ENCODE peak calls at places on chromosomes 11 and 22, in ten cellular contexts. One of them, this sample, is unnamed.

GRCh38 chr11:61056566-61056965 is 45.7 kb upstream of the CD5 start:
- DNase-seq in sigmoid colon: peak
- DNase-seq in HCT116: no peak
- DNase-seq in stimulated activated CD4-positive, alpha-beta T cell treated with anti-CD3 and anti-CD28 coated beads, Interleukin-1b, Interleukin-23, amount 100 ng/mL, for 24 hours: no peak
- DNase-seq in substantia nigra: no peak
- DNase-seq in endothelial cell: no peak
- DNase-seq in kidney glomerular epithelial cell: no peak
- DNase-seq in ecto neural progenitor cell: no peak
- DNase-seq in breast epithelium: no peak
- DNase-seq in colonic mucosa: no peak
- DNase-seq in this sample: no peak

GRCh38 chr22:20052309-20053250 is 27.5 kb upstream of the DGCR8 start:
- DNase-seq in endothelial cell: no peak
- DNase-seq in colonic mucosa: peak
- DNase-seq in stimulated activated CD4-positive, alpha-beta T cell treated with anti-CD3 and anti-CD28 coated beads, Interleukin-1b, Interleukin-23, amount 100 ng/mL, for 24 hours: no peak
- DNase-seq in breast epithelium: no peak
- DNase-seq in HCT116: no peak
- DNase-seq in sigmoid colon: no peak
- DNase-seq in kidney glomerular epithelial cell: no peak
- DNase-seq in substantia nigra: no peak
- DNase-seq in ecto neural progenitor cell: no peak
- DNase-seq in this sample: no peak

GRCh38 chr11:9574556-9574805 is 1.0 kb downstream of the WEE1 start:
- DNase-seq in breast epithelium: no peak
- DNase-seq in substantia nigra: no peak
- DNase-seq in endothelial cell: peak
- DNase-seq in kidney glomerular epithelial cell: no peak
- DNase-seq in colonic mucosa: no peak
- DNase-seq in HCT116: no peak
- DNase-seq in stimulated activated CD4-positive, alpha-beta T cell treated with anti-CD3 and anti-CD28 coated beads, Interleukin-1b, Interleukin-23, amount 100 ng/mL, for 24 hours: no peak
- DNase-seq in sigmoid colon: no peak
- DNase-seq in ecto neural progenitor cell: peak
- DNase-seq in this sample: no peak

GRCh38 chr22:36197601-36198146 is 3.9 kb downstream of the APOL4 start:
- DNase-seq in sigmoid colon: no peak
- DNase-seq in kidney glomerular epithelial cell: no peak
- DNase-seq in endothelial cell: peak
- DNase-seq in colonic mucosa: no peak
- DNase-seq in stimulated activated CD4-positive, alpha-beta T cell treated with anti-CD3 and anti-CD28 coated beads, Interleukin-1b, Interleukin-23, amount 100 ng/mL, for 24 hours: no peak
- DNase-seq in breast epithelium: no peak
- DNase-seq in HCT116: no peak
- DNase-seq in substantia nigra: no peak
- DNase-seq in ecto neural progenitor cell: peak
- DNase-seq in this sample: no peak

GRCh38 chr11:114279778-114280532 is 16.2 kb upstream of the NNMT start:
- DNase-seq in colonic mucosa: no peak
- DNase-seq in breast epithelium: no peak
- DNase-seq in stimulated activated CD4-positive, alpha-beta T cell treated with anti-CD3 and anti-CD28 coated beads, Interleukin-1b, Interleukin-23, amount 100 ng/mL, for 24 hours: no peak
- DNase-seq in endothelial cell: no peak
- DNase-seq in HCT116: no peak
- DNase-seq in sigmoid colon: no peak
- DNase-seq in ecto neural progenitor cell: peak
- DNase-seq in kidney glomerular epithelial cell: no peak
- DNase-seq in substantia nigra: no peak
- DNase-seq in this sample: peak

GRCh38 chr22:45930324-45930723 is 46.6 kb downstream of the WNT7B start:
- DNase-seq in substantia nigra: no peak
- DNase-seq in HCT116: no peak
- DNase-seq in kidney glomerular epithelial cell: no peak
- DNase-seq in endothelial cell: no peak
- DNase-seq in sigmoid colon: no peak
- DNase-seq in breast epithelium: peak
- DNase-seq in stimulated activated CD4-positive, alpha-beta T cell treated with anti-CD3 and anti-CD28 coated beads, Interleukin-1b, Interleukin-23, amount 100 ng/mL, for 24 hours: no peak
- DNase-seq in colonic mucosa: no peak
- DNase-seq in ecto neural progenitor cell: no peak
- DNase-seq in this sample: no peak

GRCh38 chr22:42056757-42057511 is 13.7 kb downstream of the NAGA start:
- DNase-seq in ecto neural progenitor cell: no peak
- DNase-seq in breast epithelium: no peak
- DNase-seq in sigmoid colon: no peak
- DNase-seq in endothelial cell: no peak
- DNase-seq in stimulated activated CD4-positive, alpha-beta T cell treated with anti-CD3 and anti-CD28 coated beads, Interleukin-1b, Interleukin-23, amount 100 ng/mL, for 24 hours: no peak
- DNase-seq in colonic mucosa: no peak
- DNase-seq in HCT116: no peak
- DNase-seq in kidney glomerular epithelial cell: no peak
- DNase-seq in substantia nigra: no peak
- DNase-seq in this sample: no peak

GRCh38 chr11:132289590-132290256 is 919.3 kb downstream of the NTM start:
- DNase-seq in endothelial cell: peak
- DNase-seq in breast epithelium: no peak
- DNase-seq in kidney glomerular epithelial cell: no peak
- DNase-seq in colonic mucosa: no peak
- DNase-seq in HCT116: no peak
- DNase-seq in substantia nigra: no peak
- DNase-seq in stimulated activated CD4-positive, alpha-beta T cell treated with anti-CD3 and anti-CD28 coated beads, Interleukin-1b, Interleukin-23, amount 100 ng/mL, for 24 hours: no peak
- DNase-seq in ecto neural progenitor cell: no peak
- DNase-seq in sigmoid colon: no peak
- DNase-seq in this sample: no peak

GRCh38 chr11:103528596-103528995 is 419.4 kb downstream of the DYNC2H1 start:
- DNase-seq in HCT116: no peak
- DNase-seq in stimulated activated CD4-positive, alpha-beta T cell treated with anti-CD3 and anti-CD28 coated beads, Interleukin-1b, Interleukin-23, amount 100 ng/mL, for 24 hours: no peak
- DNase-seq in kidney glomerular epithelial cell: no peak
- DNase-seq in substantia nigra: no peak
- DNase-seq in sigmoid colon: no peak
- DNase-seq in breast epithelium: no peak
- DNase-seq in ecto neural progenitor cell: no peak
- DNase-seq in endothelial cell: no peak
- DNase-seq in colonic mucosa: no peak
- DNase-seq in this sample: no peak

GRCh38 chr22:44154431-44154942 is 26.2 kb upstream of the PARVG start:
- DNase-seq in ecto neural progenitor cell: no peak
- DNase-seq in breast epithelium: no peak
- DNase-seq in substantia nigra: no peak
- DNase-seq in colonic mucosa: no peak
- DNase-seq in sigmoid colon: no peak
- DNase-seq in stimulated activated CD4-positive, alpha-beta T cell treated with anti-CD3 and anti-CD28 coated beads, Interleukin-1b, Interleukin-23, amount 100 ng/mL, for 24 hours: no peak
- DNase-seq in endothelial cell: no peak
- DNase-seq in kidney glomerular epithelial cell: peak
- DNase-seq in HCT116: no peak
- DNase-seq in this sample: no peak

GRCh38 chr11:28673687-28674431 is 565.7 kb downstream of the METTL15 start:
- DNase-seq in substantia nigra: no peak
- DNase-seq in sigmoid colon: no peak
- DNase-seq in stimulated activated CD4-positive, alpha-beta T cell treated with anti-CD3 and anti-CD28 coated beads, Interleukin-1b, Interleukin-23, amount 100 ng/mL, for 24 hours: no peak
- DNase-seq in HCT116: peak
- DNase-seq in colonic mucosa: no peak
- DNase-seq in breast epithelium: no peak
- DNase-seq in kidney glomerular epithelial cell: no peak
- DNase-seq in ecto neural progenitor cell: no peak
- DNase-seq in endothelial cell: no peak
- DNase-seq in this sample: no peak

GRCh38 chr11:131916633-131917032 is 546.2 kb downstream of the NTM start:
- DNase-seq in endothelial cell: no peak
- DNase-seq in breast epithelium: no peak
- DNase-seq in ecto neural progenitor cell: no peak
- DNase-seq in kidney glomerular epithelial cell: no peak
- DNase-seq in colonic mucosa: no peak
- DNase-seq in HCT116: no peak
- DNase-seq in sigmoid colon: no peak
- DNase-seq in substantia nigra: no peak
- DNase-seq in stimulated activated CD4-positive, alpha-beta T cell treated with anti-CD3 and anti-CD28 coated beads, Interleukin-1b, Interleukin-23, amount 100 ng/mL, for 24 hours: no peak
- DNase-seq in this sample: no peak

GRCh38 chr11:103985041-103985440 is 51.4 kb upstream of the DDI1 start:
- DNase-seq in breast epithelium: no peak
- DNase-seq in kidney glomerular epithelial cell: no peak
- DNase-seq in stimulated activated CD4-positive, alpha-beta T cell treated with anti-CD3 and anti-CD28 coated beads, Interleukin-1b, Interleukin-23, amount 100 ng/mL, for 24 hours: no peak
- DNase-seq in colonic mucosa: no peak
- DNase-seq in substantia nigra: no peak
- DNase-seq in sigmoid colon: no peak
- DNase-seq in ecto neural progenitor cell: no peak
- DNase-seq in endothelial cell: no peak
- DNase-seq in HCT116: no peak
- DNase-seq in this sample: no peak

GRCh38 chr11:107860688-107861087 is 2.1 kb upstream of the SLC35F2 start:
- DNase-seq in sigmoid colon: peak
- DNase-seq in endothelial cell: no peak
- DNase-seq in breast epithelium: no peak
- DNase-seq in colonic mucosa: no peak
- DNase-seq in kidney glomerular epithelial cell: no peak
- DNase-seq in stimulated activated CD4-positive, alpha-beta T cell treated with anti-CD3 and anti-CD28 coated beads, Interleukin-1b, Interleukin-23, amount 100 ng/mL, for 24 hours: no peak
- DNase-seq in ecto neural progenitor cell: no peak
- DNase-seq in HCT116: no peak
- DNase-seq in substantia nigra: no peak
- DNase-seq in this sample: no peak

GRCh38 chr11:12397953-12398352 is 20.6 kb downstream of the PARVA start:
- DNase-seq in breast epithelium: no peak
- DNase-seq in stimulated activated CD4-positive, alpha-beta T cell treated with anti-CD3 and anti-CD28 coated beads, Interleukin-1b, Interleukin-23, amount 100 ng/mL, for 24 hours: no peak
- DNase-seq in HCT116: no peak
- DNase-seq in kidney glomerular epithelial cell: peak
- DNase-seq in colonic mucosa: no peak
- DNase-seq in sigmoid colon: peak
- DNase-seq in substantia nigra: no peak
- DNase-seq in ecto neural progenitor cell: no peak
- DNase-seq in endothelial cell: no peak
- DNase-seq in this sample: no peak

GRCh38 chr22:23537421-23537820 is 42.7 kb downstream of the IGLL1 start:
- DNase-seq in kidney glomerular epithelial cell: no peak
- DNase-seq in HCT116: no peak
- DNase-seq in breast epithelium: peak
- DNase-seq in ecto neural progenitor cell: peak
- DNase-seq in sigmoid colon: peak
- DNase-seq in stimulated activated CD4-positive, alpha-beta T cell treated with anti-CD3 and anti-CD28 coated beads, Interleukin-1b, Interleukin-23, amount 100 ng/mL, for 24 hours: no peak
- DNase-seq in colonic mucosa: no peak
- DNase-seq in endothelial cell: no peak
- DNase-seq in substantia nigra: no peak
- DNase-seq in this sample: no peak

GRCh38 chr11:57406337-57406904 is 16.0 kb upstream of the PRG2 start:
- DNase-seq in HCT116: no peak
- DNase-seq in breast epithelium: no peak
- DNase-seq in substantia nigra: no peak
- DNase-seq in kidney glomerular epithelial cell: peak
- DNase-seq in endothelial cell: no peak
- DNase-seq in ecto neural progenitor cell: no peak
- DNase-seq in colonic mucosa: no peak
- DNase-seq in stimulated activated CD4-positive, alpha-beta T cell treated with anti-CD3 and anti-CD28 coated beads, Interleukin-1b, Interleukin-23, amount 100 ng/mL, for 24 hours: no peak
- DNase-seq in sigmoid colon: no peak
- DNase-seq in this sample: no peak

GRCh38 chr11:118291453-118291852 is 13.1 kb upstream of the CD3E start:
- DNase-seq in sigmoid colon: no peak
- DNase-seq in ecto neural progenitor cell: no peak
- DNase-seq in endothelial cell: no peak
- DNase-seq in breast epithelium: no peak
- DNase-seq in kidney glomerular epithelial cell: no peak
- DNase-seq in colonic mucosa: no peak
- DNase-seq in substantia nigra: no peak
- DNase-seq in stimulated activated CD4-positive, alpha-beta T cell treated with anti-CD3 and anti-CD28 coated beads, Interleukin-1b, Interleukin-23, amount 100 ng/mL, for 24 hours: no peak
- DNase-seq in HCT116: no peak
- DNase-seq in this sample: no peak

GRCh38 chr11:1128333-1129142 is 29.2 kb upstream of the MUC5AC start:
- DNase-seq in endothelial cell: peak
- DNase-seq in kidney glomerular epithelial cell: no peak
- DNase-seq in colonic mucosa: no peak
- DNase-seq in ecto neural progenitor cell: peak
- DNase-seq in sigmoid colon: peak
- DNase-seq in substantia nigra: no peak
- DNase-seq in HCT116: no peak
- DNase-seq in stimulated activated CD4-positive, alpha-beta T cell treated with anti-CD3 and anti-CD28 coated beads, Interleukin-1b, Interleukin-23, amount 100 ng/mL, for 24 hours: no peak
- DNase-seq in breast epithelium: peak
- DNase-seq in this sample: no peak

GRCh38 chr11:45993438-45994064 is 71.1 kb downstream of the LARGE2 start:
- DNase-seq in breast epithelium: no peak
- DNase-seq in colonic mucosa: peak
- DNase-seq in HCT116: no peak
- DNase-seq in kidney glomerular epithelial cell: no peak
- DNase-seq in sigmoid colon: peak
- DNase-seq in ecto neural progenitor cell: no peak
- DNase-seq in endothelial cell: no peak
- DNase-seq in substantia nigra: peak
- DNase-seq in stimulated activated CD4-positive, alpha-beta T cell treated with anti-CD3 and anti-CD28 coated beads, Interleukin-1b, Interleukin-23, amount 100 ng/mL, for 24 hours: no peak
- DNase-seq in this sample: no peak

This sample was measured in H1.